ENCODE peak calls at places on chromosomes 2 and 18, in four cellular contexts. O, X, K and Y are unnamed samples.

GRCh38 chr2:223835701-223836532 is 1.5 kb downstream of the AP1S3 start:
- DNase-seq in O (no peak), K (no peak), X (no peak), Y (no peak)

GRCh38 chr18:48546411-48546810 is 7.6 kb downstream of the CTIF start:
- DNase-seq in K (no peak), O (no peak), X (no peak), Y (peak; percentile 81)

GRCh38 chr2:31335921-31336570 is 78.5 kb downstream of the XDH start:
- DNase-seq in X (no peak), K (no peak), O (no peak), Y (peak; percentile 86)

GRCh38 chr18:50179465-50179864 is 15.5 kb downstream of the MYO5B start:
- DNase-seq in O (no peak), X (no peak), K (no peak), Y (no peak)

GRCh38 chr18:24170389-24170788 is 31.5 kb downstream of the CABYR start:
- DNase-seq in K (peak; percentile 9), X (no peak), O (no peak), Y (no peak)

GRCh38 chr2:188380280-188380679 is 88.6 kb downstream of the GULP1 start:
- DNase-seq in K (no peak), O (no peak), X (no peak), Y (no peak)

GRCh38 chr2:186592137-186592875 is 2.5 kb downstream of the ITGAV start:
- DNase-seq in X (no peak), O (no peak), K (no peak), Y (peak; percentile 32)

GRCh38 chr2:101546376-101547058 is 71.6 kb upstream of the RFX8 start:
- DNase-seq in O (no peak), K (no peak), X (no peak), Y (peak; percentile 60)

DNA sequence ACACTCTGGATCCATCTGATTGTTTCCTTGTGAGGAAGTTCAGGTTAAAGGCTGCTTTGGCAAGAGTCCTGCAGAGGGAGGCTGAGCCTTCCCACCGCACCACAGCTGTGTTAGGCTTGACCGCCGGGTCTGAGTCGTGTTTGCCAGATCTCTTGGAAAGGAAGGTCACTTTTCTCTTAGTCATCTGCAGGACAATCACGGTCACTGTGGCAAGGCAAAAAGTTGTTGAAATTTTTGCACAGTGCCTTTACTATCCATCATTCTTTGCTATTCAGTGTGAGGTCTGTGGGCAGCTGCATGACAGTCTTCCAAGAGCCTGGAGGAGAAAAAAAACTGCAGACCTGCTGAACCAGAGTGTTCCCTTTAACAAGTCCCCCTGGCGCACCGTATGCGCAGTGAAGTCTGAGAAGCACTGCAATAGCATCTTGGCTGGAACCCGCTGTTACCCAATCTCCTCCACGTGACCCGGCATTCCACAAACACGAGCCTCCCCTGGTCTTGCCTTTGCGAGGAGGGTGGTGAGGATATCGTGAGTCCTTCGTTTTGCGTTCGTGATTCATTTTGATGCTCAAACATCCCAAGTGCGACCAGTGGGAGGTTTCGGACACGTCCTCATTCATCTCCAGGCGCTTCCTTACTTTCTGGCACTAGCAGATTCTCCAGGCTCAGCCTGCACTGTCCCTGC is 23.0 kb downstream of the BIN1 start:
- DNase-seq in X (no peak), O (no peak), K (no peak), Y (peak; percentile 98)
- TF ChIP-seq MAZ in X (no peak), O (no peak), K (no peak), Y (peak; percentile 10)

GRCh38 chr2:234348081-234348480 is 148.8 kb downstream of the ARL4C start:
- DNase-seq in O (no peak), K (no peak), X (no peak), Y (no peak)

GRCh38 chr2:234341332-234341985 is 155.4 kb downstream of the ARL4C start:
- DNase-seq in X (no peak), O (no peak), K (no peak), Y (peak; percentile 57)

GRCh38 chr2:234339016-234339415 is 157.9 kb downstream of the ARL4C start:
- DNase-seq in O (no peak), K (no peak), X (no peak), Y (no peak)

GRCh38 chr2:234344041-234344440 is 152.8 kb downstream of the ARL4C start:
- DNase-seq in O (no peak), K (no peak), X (no peak), Y (no peak)

GRCh38 chr2:234343297-234343696 is 153.6 kb downstream of the ARL4C start:
- DNase-seq in X (no peak), K (no peak), O (no peak), Y (peak; percentile 15)
- TF ChIP-seq USF2 in X (no peak), K (no peak), O (no peak), Y (no peak)

GRCh38 chr2:127415593-127416485 is 2.4 kb upstream of the PROC start:
- DNase-seq in X (peak; percentile 80), K (no peak), O (peak; percentile 81), Y (no peak)
- TF ChIP-seq MAZ in X (peak; percentile 34), K (no peak), O (no peak), Y (no peak)

DNA sequence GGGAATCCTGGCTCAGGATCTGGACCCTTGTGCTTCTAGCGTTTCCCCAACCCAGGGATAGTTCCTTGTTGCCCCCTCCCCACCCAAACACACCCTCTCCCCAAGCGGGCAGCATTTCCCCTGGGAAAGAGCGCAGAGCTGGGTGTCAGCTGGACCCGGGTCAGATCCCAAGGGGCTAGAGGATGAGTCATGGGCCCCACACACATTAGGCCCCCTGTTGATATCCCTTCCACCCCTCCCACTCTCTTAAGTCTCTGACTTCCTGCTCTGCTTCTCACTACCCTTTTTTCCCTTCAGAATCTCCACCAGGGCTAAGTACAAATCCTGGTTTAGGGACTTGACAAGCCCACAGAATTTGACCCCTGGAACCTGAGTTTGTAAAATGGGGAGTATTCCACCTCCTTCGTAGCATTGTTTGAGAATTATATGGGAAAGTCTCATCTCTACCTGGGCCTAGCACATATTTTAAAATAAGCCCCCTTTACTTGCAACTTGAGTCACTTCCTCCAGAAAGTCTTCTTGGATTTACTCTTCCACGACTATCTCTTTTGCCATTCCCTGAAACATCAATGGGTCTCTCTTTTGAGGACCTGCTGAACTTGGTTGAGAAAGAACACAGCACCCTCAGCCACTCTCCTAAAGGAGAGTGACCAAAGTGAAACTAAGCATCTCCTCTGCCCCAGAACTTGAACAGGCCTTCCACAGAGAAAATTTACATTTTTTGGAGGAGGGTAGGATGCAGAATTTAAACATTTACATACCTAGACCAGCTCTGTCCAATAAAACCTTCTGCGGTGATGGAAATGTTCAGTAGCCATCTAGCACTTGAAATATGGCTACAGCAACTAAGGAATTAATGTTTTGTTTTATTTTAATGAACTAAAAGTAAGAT is 4.7 kb downstream of the RTKN start:
- DNase-seq in K (no peak), X (no peak), O (no peak), Y (no peak)
- TF ChIP-seq USF2 in K (no peak), X (no peak), O (no peak), Y (no peak)

DNA sequence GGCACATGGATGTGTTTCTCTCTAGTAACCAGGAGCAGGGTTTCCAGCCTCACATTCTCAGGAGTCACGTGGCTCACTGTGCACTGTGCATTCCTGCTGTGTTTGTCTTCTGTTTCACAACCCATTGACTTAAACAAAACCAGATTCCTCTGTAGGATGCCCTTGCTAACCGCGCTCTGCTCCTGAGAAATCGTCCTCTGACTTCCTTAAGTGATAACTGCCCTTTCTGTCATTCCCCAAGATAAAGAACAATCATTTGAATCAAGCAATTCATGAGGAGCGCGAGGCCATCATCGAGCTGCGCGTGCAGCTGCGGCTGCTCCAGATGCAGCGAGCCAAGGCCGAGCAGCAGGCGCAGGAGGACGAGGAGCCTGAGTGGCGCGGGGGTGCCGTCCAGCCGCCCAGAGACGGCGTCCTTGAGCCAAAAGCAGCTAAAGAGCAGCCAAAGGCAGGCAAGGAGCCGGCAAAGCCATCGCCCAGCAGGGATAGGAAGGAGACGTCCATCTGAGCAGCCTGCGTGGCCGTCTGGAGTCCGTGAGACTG is 60.2 kb downstream of the RALBP1 start:
- DNase-seq in X (no peak), O (peak; percentile 34), K (peak; percentile 87), Y (peak; percentile 96)
- TF ChIP-seq MAZ in X (no peak), O (no peak), K (no peak), Y (no peak)

GRCh38 chr18:35153609-35154273 is 87.1 kb upstream of the ZNF397 start:
- DNase-seq in X (no peak), K (no peak), O (no peak), Y (no peak)
- TF ChIP-seq USF2 in X (no peak), K (no peak), O (no peak), Y (no peak)

GRCh38 chr2:60336442-60337141 is 216.9 kb downstream of the BCL11A start:
- DNase-seq in K (no peak), O (no peak), X (no peak), Y (no peak)

GRCh38 chr2:60333264-60333663 is 220.2 kb downstream of the BCL11A start:
- DNase-seq in K (no peak), X (no peak), O (no peak), Y (no peak)

GRCh38 chr2:60337142-60337497 is 216.3 kb downstream of the BCL11A start:
- DNase-seq in X (no peak), O (no peak), K (no peak), Y (no peak)

GRCh38 chr2:60334610-60335009 is 218.8 kb downstream of the BCL11A start:
- DNase-seq in K (no peak), X (no peak), O (no peak), Y (no peak)

GRCh38 chr2:60335533-60336237 is 217.8 kb downstream of the BCL11A start:
- DNase-seq in O (no peak), K (peak; percentile 83), X (no peak), Y (no peak)
- TF ChIP-seq MAZ in O (no peak), K (no peak), X (no peak), Y (no peak)

GRCh38 chr18:9683418-9684396 is 24.4 kb upstream of the RAB31 start:
- DNase-seq in O (peak; percentile 83), K (peak; percentile 26), X (no peak), Y (peak; percentile 70)
- TF ChIP-seq USF2 in O (peak; percentile 12), K (no peak), X (peak; percentile 50), Y (peak; percentile 43)

GRCh38 chr2:82837588-82838304 is 1621.3 kb downstream of the SUCLG1 start:
- DNase-seq in O (peak; percentile 20), K (no peak), X (no peak), Y (peak; percentile 70)

GRCh38 chr2:82834893-82835292 is 1624.2 kb downstream of the SUCLG1 start:
- DNase-seq in O (no peak), X (no peak), K (no peak), Y (no peak)

GRCh38 chr2:82839046-82839445 is 1620.0 kb downstream of the SUCLG1 start:
- DNase-seq in O (no peak), X (no peak), K (no peak), Y (no peak)
- TF ChIP-seq MAZ in O (no peak), X (no peak), K (no peak), Y (no peak)